ENCODE peak calls at places on chromosomes 13 and 19, in eight cellular contexts. One of them, this sample, is unnamed.

GRCh38 chr13:99540530-99540929 is 39.3 kb downstream of the TM9SF2 start:
- DNase-seq in glutamatergic neuron: no peak
- DNase-seq in adipocyte: no peak
- DNase-seq in activated naive CD8-positive, alpha-beta T cell treated with anti-CD3 and anti-CD28 coated beads, Interleukin-2, amount 50 U/mL, for 24 hours: no peak
- DNase-seq in stimulated activated CD4-positive, alpha-beta T cell treated with anti-CD3 and anti-CD28 coated beads, Interleukin-4, amount 100 ng/mL, for 24 hours: no peak
- DNase-seq in ACHN: no peak
- DNase-seq in AG08395: no peak
- DNase-seq in tibial nerve: no peak
- DNase-seq in this sample: no peak

GRCh38 chr13:51861728-51862300 is at the start of gene CCDC70:
- DNase-seq in glutamatergic neuron: no peak
- DNase-seq in adipocyte: no peak
- DNase-seq in activated naive CD8-positive, alpha-beta T cell treated with anti-CD3 and anti-CD28 coated beads, Interleukin-2, amount 50 U/mL, for 24 hours: peak
- DNase-seq in stimulated activated CD4-positive, alpha-beta T cell treated with anti-CD3 and anti-CD28 coated beads, Interleukin-4, amount 100 ng/mL, for 24 hours: peak
- DNase-seq in ACHN: peak
- DNase-seq in AG08395: no peak
- DNase-seq in tibial nerve: no peak
- DNase-seq in this sample: no peak

GRCh38 chr13:72745260-72745659 is 17.5 kb downstream of the BORA start:
- DNase-seq in glutamatergic neuron: no peak
- DNase-seq in adipocyte: no peak
- DNase-seq in activated naive CD8-positive, alpha-beta T cell treated with anti-CD3 and anti-CD28 coated beads, Interleukin-2, amount 50 U/mL, for 24 hours: no peak
- DNase-seq in stimulated activated CD4-positive, alpha-beta T cell treated with anti-CD3 and anti-CD28 coated beads, Interleukin-4, amount 100 ng/mL, for 24 hours: no peak
- DNase-seq in ACHN: no peak
- DNase-seq in AG08395: no peak
- DNase-seq in tibial nerve: no peak
- DNase-seq in this sample: no peak

GRCh38 chr19:18961767-18962423 is 20.9 kb upstream of the HOMER3 start:
- DNase-seq in glutamatergic neuron: peak
- DNase-seq in adipocyte: no peak
- DNase-seq in activated naive CD8-positive, alpha-beta T cell treated with anti-CD3 and anti-CD28 coated beads, Interleukin-2, amount 50 U/mL, for 24 hours: no peak
- DNase-seq in stimulated activated CD4-positive, alpha-beta T cell treated with anti-CD3 and anti-CD28 coated beads, Interleukin-4, amount 100 ng/mL, for 24 hours: no peak
- DNase-seq in ACHN: no peak
- DNase-seq in AG08395: no peak
- DNase-seq in tibial nerve: no peak
- DNase-seq in this sample: no peak

GRCh38 chr13:26584713-26585112 is 27.2 kb downstream of the WASF3 start:
- DNase-seq in glutamatergic neuron: no peak
- DNase-seq in adipocyte: peak
- DNase-seq in activated naive CD8-positive, alpha-beta T cell treated with anti-CD3 and anti-CD28 coated beads, Interleukin-2, amount 50 U/mL, for 24 hours: no peak
- DNase-seq in stimulated activated CD4-positive, alpha-beta T cell treated with anti-CD3 and anti-CD28 coated beads, Interleukin-4, amount 100 ng/mL, for 24 hours: no peak
- DNase-seq in ACHN: no peak
- DNase-seq in AG08395: peak
- DNase-seq in tibial nerve: no peak
- DNase-seq in this sample: no peak

GRCh38 chr19:29963576-29963975 is 21.5 kb downstream of the URI1 start:
- DNase-seq in glutamatergic neuron: no peak
- DNase-seq in adipocyte: no peak
- DNase-seq in activated naive CD8-positive, alpha-beta T cell treated with anti-CD3 and anti-CD28 coated beads, Interleukin-2, amount 50 U/mL, for 24 hours: no peak
- DNase-seq in stimulated activated CD4-positive, alpha-beta T cell treated with anti-CD3 and anti-CD28 coated beads, Interleukin-4, amount 100 ng/mL, for 24 hours: no peak
- DNase-seq in ACHN: no peak
- DNase-seq in AG08395: no peak
- DNase-seq in tibial nerve: no peak
- DNase-seq in this sample: no peak

GRCh38 chr13:113493315-113493951 is 2.9 kb upstream of the DCUN1D2 start:
- DNase-seq in glutamatergic neuron: no peak
- DNase-seq in adipocyte: peak
- DNase-seq in activated naive CD8-positive, alpha-beta T cell treated with anti-CD3 and anti-CD28 coated beads, Interleukin-2, amount 50 U/mL, for 24 hours: no peak
- DNase-seq in stimulated activated CD4-positive, alpha-beta T cell treated with anti-CD3 and anti-CD28 coated beads, Interleukin-4, amount 100 ng/mL, for 24 hours: no peak
- DNase-seq in ACHN: peak
- DNase-seq in AG08395: peak
- DNase-seq in tibial nerve: no peak
- DNase-seq in this sample: peak

GRCh38 chr19:3496392-3497273 is 3.8 kb downstream of the DOHH start:
- DNase-seq in glutamatergic neuron: no peak
- DNase-seq in adipocyte: no peak
- DNase-seq in activated naive CD8-positive, alpha-beta T cell treated with anti-CD3 and anti-CD28 coated beads, Interleukin-2, amount 50 U/mL, for 24 hours: no peak
- DNase-seq in stimulated activated CD4-positive, alpha-beta T cell treated with anti-CD3 and anti-CD28 coated beads, Interleukin-4, amount 100 ng/mL, for 24 hours: no peak
- DNase-seq in ACHN: no peak
- DNase-seq in AG08395: no peak
- DNase-seq in tibial nerve: no peak
- DNase-seq in this sample: no peak

GRCh38 chr19:2949939-2950285 is 5.1 kb upstream of the ZNF77 start:
- DNase-seq in glutamatergic neuron: no peak
- DNase-seq in adipocyte: no peak
- DNase-seq in activated naive CD8-positive, alpha-beta T cell treated with anti-CD3 and anti-CD28 coated beads, Interleukin-2, amount 50 U/mL, for 24 hours: peak
- DNase-seq in stimulated activated CD4-positive, alpha-beta T cell treated with anti-CD3 and anti-CD28 coated beads, Interleukin-4, amount 100 ng/mL, for 24 hours: no peak
- DNase-seq in ACHN: peak
- DNase-seq in AG08395: no peak
- DNase-seq in tibial nerve: peak
- DNase-seq in this sample: peak

GRCh38 chr19:10116085-10116865 is 3.4 kb downstream of the EIF3G start:
- DNase-seq in glutamatergic neuron: no peak
- DNase-seq in adipocyte: no peak
- DNase-seq in activated naive CD8-positive, alpha-beta T cell treated with anti-CD3 and anti-CD28 coated beads, Interleukin-2, amount 50 U/mL, for 24 hours: no peak
- DNase-seq in stimulated activated CD4-positive, alpha-beta T cell treated with anti-CD3 and anti-CD28 coated beads, Interleukin-4, amount 100 ng/mL, for 24 hours: no peak
- DNase-seq in ACHN: no peak
- DNase-seq in AG08395: no peak
- DNase-seq in tibial nerve: no peak
- DNase-seq in this sample: peak

GRCh38 chr13:27770809-27771208 is 21.5 kb upstream of the GSX1 start:
- DNase-seq in glutamatergic neuron: peak
- DNase-seq in adipocyte: no peak
- DNase-seq in activated naive CD8-positive, alpha-beta T cell treated with anti-CD3 and anti-CD28 coated beads, Interleukin-2, amount 50 U/mL, for 24 hours: no peak
- DNase-seq in stimulated activated CD4-positive, alpha-beta T cell treated with anti-CD3 and anti-CD28 coated beads, Interleukin-4, amount 100 ng/mL, for 24 hours: peak
- DNase-seq in ACHN: peak
- DNase-seq in AG08395: peak
- DNase-seq in tibial nerve: no peak
- DNase-seq in this sample: peak

GRCh38 chr19:35755550-35756371 is 1.1 kb downstream of the HSPB6 start:
- DNase-seq in glutamatergic neuron: no peak
- DNase-seq in adipocyte: no peak
- DNase-seq in activated naive CD8-positive, alpha-beta T cell treated with anti-CD3 and anti-CD28 coated beads, Interleukin-2, amount 50 U/mL, for 24 hours: peak
- DNase-seq in stimulated activated CD4-positive, alpha-beta T cell treated with anti-CD3 and anti-CD28 coated beads, Interleukin-4, amount 100 ng/mL, for 24 hours: peak
- DNase-seq in ACHN: no peak
- DNase-seq in AG08395: peak
- DNase-seq in tibial nerve: peak
- DNase-seq in this sample: no peak

GRCh38 chr13:29619995-29620394 is 24.5 kb upstream of the SLC7A1 start:
- DNase-seq in glutamatergic neuron: no peak
- DNase-seq in adipocyte: peak
- DNase-seq in activated naive CD8-positive, alpha-beta T cell treated with anti-CD3 and anti-CD28 coated beads, Interleukin-2, amount 50 U/mL, for 24 hours: no peak
- DNase-seq in stimulated activated CD4-positive, alpha-beta T cell treated with anti-CD3 and anti-CD28 coated beads, Interleukin-4, amount 100 ng/mL, for 24 hours: no peak
- DNase-seq in ACHN: no peak
- DNase-seq in AG08395: peak
- DNase-seq in tibial nerve: no peak
- DNase-seq in this sample: no peak

GRCh38 chr13:40982772-40983171 is 36.3 kb downstream of the ELF1 start:
- DNase-seq in glutamatergic neuron: no peak
- DNase-seq in adipocyte: peak
- DNase-seq in activated naive CD8-positive, alpha-beta T cell treated with anti-CD3 and anti-CD28 coated beads, Interleukin-2, amount 50 U/mL, for 24 hours: peak
- DNase-seq in stimulated activated CD4-positive, alpha-beta T cell treated with anti-CD3 and anti-CD28 coated beads, Interleukin-4, amount 100 ng/mL, for 24 hours: peak
- DNase-seq in ACHN: no peak
- DNase-seq in AG08395: no peak
- DNase-seq in tibial nerve: peak
- DNase-seq in this sample: peak

GRCh38 chr13:91946498-91947070 is 548.2 kb downstream of the GPC5 start:
- DNase-seq in glutamatergic neuron: no peak
- DNase-seq in adipocyte: peak
- DNase-seq in activated naive CD8-positive, alpha-beta T cell treated with anti-CD3 and anti-CD28 coated beads, Interleukin-2, amount 50 U/mL, for 24 hours: no peak
- DNase-seq in stimulated activated CD4-positive, alpha-beta T cell treated with anti-CD3 and anti-CD28 coated beads, Interleukin-4, amount 100 ng/mL, for 24 hours: no peak
- DNase-seq in ACHN: peak
- DNase-seq in AG08395: no peak
- DNase-seq in tibial nerve: no peak
- DNase-seq in this sample: peak

GRCh38 chr13:51849145-51850101 is 4.4 kb upstream of the TMEM272 start:
- DNase-seq in glutamatergic neuron: peak
- DNase-seq in adipocyte: peak
- DNase-seq in activated naive CD8-positive, alpha-beta T cell treated with anti-CD3 and anti-CD28 coated beads, Interleukin-2, amount 50 U/mL, for 24 hours: peak
- DNase-seq in stimulated activated CD4-positive, alpha-beta T cell treated with anti-CD3 and anti-CD28 coated beads, Interleukin-4, amount 100 ng/mL, for 24 hours: peak
- DNase-seq in ACHN: peak
- DNase-seq in AG08395: peak
- DNase-seq in tibial nerve: no peak
- DNase-seq in this sample: peak

GRCh38 chr13:64397699-64398098 is 2832.4 kb downstream of the PCDH9 start:
- DNase-seq in glutamatergic neuron: no peak
- DNase-seq in adipocyte: peak
- DNase-seq in activated naive CD8-positive, alpha-beta T cell treated with anti-CD3 and anti-CD28 coated beads, Interleukin-2, amount 50 U/mL, for 24 hours: no peak
- DNase-seq in stimulated activated CD4-positive, alpha-beta T cell treated with anti-CD3 and anti-CD28 coated beads, Interleukin-4, amount 100 ng/mL, for 24 hours: no peak
- DNase-seq in ACHN: peak
- DNase-seq in AG08395: no peak
- DNase-seq in tibial nerve: no peak
- DNase-seq in this sample: no peak

GRCh38 chr13:114142640-114143490 is 10.4 kb upstream of the RASA3 start:
- DNase-seq in glutamatergic neuron: no peak
- DNase-seq in adipocyte: no peak
- DNase-seq in activated naive CD8-positive, alpha-beta T cell treated with anti-CD3 and anti-CD28 coated beads, Interleukin-2, amount 50 U/mL, for 24 hours: peak
- DNase-seq in stimulated activated CD4-positive, alpha-beta T cell treated with anti-CD3 and anti-CD28 coated beads, Interleukin-4, amount 100 ng/mL, for 24 hours: peak
- DNase-seq in ACHN: no peak
- DNase-seq in AG08395: no peak
- DNase-seq in tibial nerve: no peak
- DNase-seq in this sample: no peak

GRCh38 chr13:48641404-48641803 is 12.3 kb upstream of the CYSLTR2 start:
- DNase-seq in glutamatergic neuron: no peak
- DNase-seq in adipocyte: no peak
- DNase-seq in activated naive CD8-positive, alpha-beta T cell treated with anti-CD3 and anti-CD28 coated beads, Interleukin-2, amount 50 U/mL, for 24 hours: no peak
- DNase-seq in stimulated activated CD4-positive, alpha-beta T cell treated with anti-CD3 and anti-CD28 coated beads, Interleukin-4, amount 100 ng/mL, for 24 hours: no peak
- DNase-seq in ACHN: no peak
- DNase-seq in AG08395: no peak
- DNase-seq in tibial nerve: no peak
- DNase-seq in this sample: no peak

GRCh38 chr13:103866041-103866440 is 799.8 kb upstream of the SLC10A2 start:
- DNase-seq in glutamatergic neuron: no peak
- DNase-seq in adipocyte: no peak
- DNase-seq in activated naive CD8-positive, alpha-beta T cell treated with anti-CD3 and anti-CD28 coated beads, Interleukin-2, amount 50 U/mL, for 24 hours: no peak
- DNase-seq in stimulated activated CD4-positive, alpha-beta T cell treated with anti-CD3 and anti-CD28 coated beads, Interleukin-4, amount 100 ng/mL, for 24 hours: no peak
- DNase-seq in ACHN: no peak
- DNase-seq in AG08395: no peak
- DNase-seq in tibial nerve: no peak
- DNase-seq in this sample: no peak

GRCh38 chr13:37621811-37622361 is 23.3 kb upstream of the POSTN start:
- DNase-seq in glutamatergic neuron: no peak
- DNase-seq in adipocyte: peak
- DNase-seq in activated naive CD8-positive, alpha-beta T cell treated with anti-CD3 and anti-CD28 coated beads, Interleukin-2, amount 50 U/mL, for 24 hours: no peak
- DNase-seq in stimulated activated CD4-positive, alpha-beta T cell treated with anti-CD3 and anti-CD28 coated beads, Interleukin-4, amount 100 ng/mL, for 24 hours: no peak
- DNase-seq in ACHN: no peak
- DNase-seq in AG08395: peak
- DNase-seq in tibial nerve: no peak
- DNase-seq in this sample: no peak

GRCh38 chr19:12939292-12939606 is 840 bp downstream of the CALR start:
- DNase-seq in glutamatergic neuron: no peak
- DNase-seq in adipocyte: peak
- DNase-seq in activated naive CD8-positive, alpha-beta T cell treated with anti-CD3 and anti-CD28 coated beads, Interleukin-2, amount 50 U/mL, for 24 hours: no peak
- DNase-seq in stimulated activated CD4-positive, alpha-beta T cell treated with anti-CD3 and anti-CD28 coated beads, Interleukin-4, amount 100 ng/mL, for 24 hours: peak
- DNase-seq in ACHN: no peak
- DNase-seq in AG08395: peak
- DNase-seq in tibial nerve: no peak
- DNase-seq in this sample: peak

This sample was measured in Karpas-422.